ENCODE peak calls at places on chromosomes 2 and 18, in four cellular contexts. K, W, N and E are unnamed samples.

GRCh38 chr18:79943608-79944125 is 7.8 kb downstream of the SLC66A2 start:
- DNase-seq in W (peak), K (no peak), N (no peak), E (peak)

GRCh38 chr2:10947005-10947440 is 35.3 kb downstream of the KCNF1 start:
- DNase-seq in W (no peak), K (no peak), N (no peak), E (no peak)

GRCh38 chr2:28161466-28161865 is 231.2 kb upstream of the FOSL2 start:
- DNase-seq in N (no peak), K (no peak), W (no peak), E (no peak)

GRCh38 chr2:191321861-191322662 is 76.9 kb downstream of the MYO1B start:
- DNase-seq in K (peak), W (no peak), N (no peak), E (no peak)

GRCh38 chr2:3188405-3188946 is 189.1 kb downstream of the EIPR1 start:
- DNase-seq in W (no peak), K (no peak), N (no peak), E (no peak)

GRCh38 chr2:45483997-45484396 is 127.1 kb downstream of the SRBD1 start:
- DNase-seq in K (peak), N (peak), W (no peak), E (no peak)

GRCh38 chr2:109213646-109214417 is 84.8 kb downstream of the SH3RF3 start:
- DNase-seq in N (no peak), K (no peak), W (peak), E (peak)

GRCh38 chr2:181430406-181431199 is 26.6 kb upstream of the ITGA4 start:
- DNase-seq in N (peak), W (no peak), K (no peak), E (no peak)

GRCh38 chr2:45825001-45825651 is 173.7 kb downstream of the PRKCE start:
- DNase-seq in K (no peak), W (no peak), N (peak), E (no peak)

DNA sequence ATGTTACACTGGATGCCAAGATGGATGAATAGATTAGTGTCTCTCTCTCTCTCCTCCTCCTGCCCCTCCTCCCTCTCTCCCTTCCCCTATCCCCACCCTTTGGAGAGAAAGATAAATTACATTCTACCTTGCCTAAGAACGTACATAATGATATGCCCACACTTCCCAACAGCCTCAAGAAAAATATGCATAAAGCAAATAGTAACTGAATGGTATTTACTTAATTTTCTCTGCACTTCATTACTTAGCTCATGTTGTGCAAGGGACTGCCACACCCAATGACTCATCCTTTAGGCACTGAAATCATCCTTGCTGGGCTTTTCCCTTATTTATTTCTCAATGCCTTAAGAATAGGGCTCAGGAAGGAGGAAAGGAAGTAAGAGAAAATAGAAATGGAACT is 137.3 kb upstream of the PID1 start:
- DNase-seq in W (peak), K (peak), N (peak), E (no peak)
- H3K27ac ChIP-seq in W (no peak), K (peak), N (peak), E (peak)

GRCh38 chr2:43001055-43001378 is 208.6 kb upstream of the HAAO start:
- DNase-seq in N (no peak), W (peak), K (no peak), E (no peak)
- H3K27ac ChIP-seq in N (no peak), W (no peak), K (no peak), E (no peak)

GRCh38 chr2:86700705-86701104 is 19.4 kb upstream of the RMND5A start:
- DNase-seq in W (no peak), K (no peak), N (no peak), E (no peak)

GRCh38 chr2:86697539-86697938 is 22.6 kb upstream of the RMND5A start:
- DNase-seq in W (no peak), K (no peak), N (no peak), E (no peak)

DNA sequence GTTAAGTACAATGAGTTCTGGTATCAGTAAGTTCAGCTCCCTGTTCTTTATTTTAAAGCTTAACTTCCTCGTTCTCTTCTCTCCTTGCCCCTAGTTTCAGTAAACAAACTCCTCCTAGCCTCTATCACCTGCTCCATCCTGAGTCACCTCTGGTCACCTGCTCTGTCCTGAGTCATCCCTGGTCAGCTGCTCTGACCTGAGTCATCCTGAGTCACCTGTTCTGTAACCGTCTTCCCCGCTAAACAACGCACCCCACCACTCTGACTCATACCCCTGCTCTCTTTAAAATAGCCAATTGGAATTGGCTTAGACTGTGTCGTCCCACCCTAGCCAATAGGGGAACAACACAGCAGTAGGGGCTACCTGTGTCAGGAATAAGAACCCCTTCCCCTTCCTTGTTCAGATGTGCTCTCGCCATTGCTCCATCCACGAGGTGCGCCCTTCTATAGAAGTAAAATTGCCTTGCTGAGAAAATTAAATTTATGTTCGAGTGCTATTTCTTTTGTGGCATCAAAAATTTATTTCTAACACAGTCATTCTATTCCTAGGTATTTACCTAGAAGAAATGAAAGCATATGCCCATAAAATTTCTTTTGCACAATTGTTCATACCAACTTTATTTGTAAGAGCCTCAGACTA is 24.9 kb upstream of the RMND5A start:
- DNase-seq in W (no peak), N (peak), K (peak), E (no peak)
- H3K27ac ChIP-seq in W (no peak), N (peak), K (peak), E (no peak)

GRCh38 chr2:218029366-218030360 is 26.9 kb upstream of the TNS1 start:
- DNase-seq in N (no peak), W (no peak), K (no peak), E (no peak)
- H3K27ac ChIP-seq in N (no peak), W (no peak), K (no peak), E (no peak)

GRCh38 chr2:212266310-212266709 is 272.3 kb downstream of the ERBB4 start:
- DNase-seq in W (no peak), K (no peak), N (no peak), E (no peak)

GRCh38 chr2:212274215-212274614 is 264.4 kb downstream of the ERBB4 start:
- DNase-seq in K (no peak), W (no peak), N (no peak), E (no peak)

GRCh38 chr2:212265777-212266176 is 272.8 kb downstream of the ERBB4 start:
- DNase-seq in W (no peak), K (no peak), N (no peak), E (no peak)

GRCh38 chr2:212271583-212271982 is 267.0 kb downstream of the ERBB4 start:
- DNase-seq in W (no peak), K (no peak), N (no peak), E (no peak)
- H3K27ac ChIP-seq in W (no peak), K (no peak), N (no peak), E (no peak)

GRCh38 chr2:85468704-85469349 is 50.3 kb downstream of the SH2D6 start:
- DNase-seq in W (no peak), K (peak), N (peak), E (peak)
- H3K27ac ChIP-seq in W (no peak), K (peak), N (peak), E (no peak)

DNA sequence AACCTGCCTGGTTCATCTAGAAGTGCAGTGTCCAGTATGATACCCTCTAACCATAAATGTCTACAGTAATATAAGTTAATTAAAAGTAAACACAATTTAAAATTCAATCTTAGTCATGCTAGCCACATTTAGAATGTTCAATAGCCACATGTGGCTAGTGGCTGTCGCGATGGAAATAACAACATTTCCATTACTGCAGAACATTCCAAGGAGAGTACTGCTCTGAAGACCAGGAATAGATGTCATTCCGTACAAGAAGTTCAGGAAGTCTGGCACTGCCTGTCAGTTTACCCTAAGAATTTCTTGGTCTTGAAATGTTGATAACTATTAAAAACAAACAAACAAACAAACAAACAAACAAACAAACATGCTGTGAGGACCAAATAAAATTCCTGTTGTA is 17.2 kb downstream of the LANCL1 start:
- DNase-seq in W (no peak), N (no peak), K (no peak), E (no peak)
- H3K27ac ChIP-seq in W (no peak), N (no peak), K (no peak), E (no peak)

DNA sequence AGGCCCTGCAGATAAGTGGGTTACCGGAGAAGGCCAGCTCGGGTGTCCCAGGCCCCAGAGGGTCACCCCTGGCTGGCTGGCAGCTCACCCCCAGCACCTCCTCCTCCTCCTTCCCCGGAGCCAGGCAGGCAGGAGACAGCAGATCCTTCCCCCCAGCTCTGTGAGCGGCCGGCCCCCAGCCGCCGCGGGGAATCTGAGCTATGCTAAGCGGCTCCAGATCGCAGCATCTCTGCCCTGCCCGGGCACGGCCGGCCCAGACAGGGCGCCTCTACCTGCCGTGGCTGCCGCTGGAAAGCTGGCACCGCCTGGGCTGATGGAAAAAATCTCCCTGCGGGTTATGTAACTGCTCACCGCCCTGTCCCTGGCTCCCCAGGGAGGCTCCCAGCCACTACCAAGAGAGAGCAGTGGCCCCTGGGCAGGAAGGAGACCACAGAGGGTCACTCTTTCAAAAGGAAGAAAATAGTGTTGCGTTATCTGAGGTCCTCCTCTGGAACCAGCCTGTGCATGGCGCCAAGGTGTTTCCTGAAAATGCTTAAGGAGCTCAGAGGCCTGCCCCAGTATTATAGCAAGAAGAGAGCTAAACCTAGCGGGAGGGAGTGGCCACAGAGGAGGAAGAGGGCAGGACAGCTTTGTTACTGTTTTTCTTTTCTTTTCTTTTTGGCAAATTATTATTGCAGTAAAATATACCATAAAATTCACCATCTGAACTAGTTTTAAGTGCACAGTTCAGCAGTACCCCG is 179.0 kb downstream of the SMAD7 start:
- DNase-seq in N (no peak), K (no peak), W (peak), E (no peak)
- H3K27ac ChIP-seq in N (no peak), K (no peak), W (no peak), E (peak)